ENCODE peak calls at places on chromosomes 7 and 10, in four cellular contexts. Q is upper lobe of right lung, A is psoas muscle, M is ascending aorta. R is an unnamed sample.

GRCh38 chr7:90605055-90605454 is 8.9 kb downstream of the CDK14 start:
- DNase-seq in Q (no peak), A (no peak), M (no peak), R (no peak)

GRCh38 chr10:92972066-92972870 is 88.3 kb upstream of the CYP26C1 start:
- DNase-seq in Q (no peak), A (no peak), M (no peak), R (no peak)

GRCh38 chr10:101611506-101611905 is 23.4 kb downstream of the DPCD start:
- DNase-seq in Q (no peak), A (no peak), M (no peak), R (no peak)

GRCh38 chr7:156532016-156532602 is 108.5 kb upstream of the RNF32 start:
- DNase-seq in Q (no peak), A (no peak), M (no peak), R (no peak)

GRCh38 chr10:79397051-79397450 is 48.4 kb downstream of the ZCCHC24 start:
- DNase-seq in Q (no peak), A (peak; percentile 85), M (no peak), R (no peak)

GRCh38 chr10:21523007-21523406 is 2.5 kb downstream of the SKIDA1 start:
- DNase-seq in Q (no peak), A (no peak), M (no peak), R (no peak)

GRCh38 chr10:57300718-57301117 is 939.7 kb upstream of the ZWINT start:
- DNase-seq in Q (no peak), A (no peak), M (no peak), R (no peak)

GRCh38 chr7:85457911-85458310 is 271.1 kb upstream of the SEMA3D start:
- DNase-seq in Q (no peak), A (no peak), M (no peak), R (no peak)

GRCh38 chr7:3206771-3207191 is 94.3 kb upstream of the SDK1 start:
- DNase-seq in Q (no peak), A (no peak), M (peak; percentile 35), R (no peak)

GRCh38 chr10:84613336-84614021 is 285.1 kb downstream of the CCSER2 start:
- DNase-seq in Q (peak; percentile 71), A (no peak), M (no peak), R (no peak)

GRCh38 chr10:72133517-72133916 is 45.2 kb upstream of the SPOCK2 start:
- DNase-seq in Q (no peak), A (no peak), M (no peak), R (no peak)

GRCh38 chr7:27605689-27606269 is 56.9 kb downstream of the HIBADH start:
- DNase-seq in Q (no peak), A (no peak), M (no peak), R (no peak)

GRCh38 chr10:84743483-84743882 is 415.1 kb downstream of the CCSER2 start:
- DNase-seq in Q (no peak), A (no peak), M (no peak), R (no peak)

GRCh38 chr7:73844848-73845460 is 2.6 kb upstream of the METTL27 start:
- DNase-seq in Q (no peak), A (no peak), M (no peak), R (no peak)

GRCh38 chr7:30173058-30173897 is 38.5 kb downstream of the MTURN start:
- DNase-seq in Q (peak; percentile 73), A (peak; percentile 93), M (peak; percentile 90), R (peak; percentile 81)

GRCh38 chr10:5888352-5888751 is 1.3 kb downstream of the ANKRD16 start:
- DNase-seq in Q (no peak), A (no peak), M (peak; percentile 24), R (no peak)

GRCh38 chr7:107208046-107208458 is 39.2 kb downstream of the HBP1 start:
- DNase-seq in Q (no peak), A (no peak), M (no peak), R (no peak)

GRCh38 chr10:99765672-99766071 is 16.8 kb upstream of the ABCC2 start:
- DNase-seq in Q (no peak), A (no peak), M (no peak), R (no peak)

GRCh38 chr7:125661677-125662076 is 732.1 kb upstream of the POT1 start:
- DNase-seq in Q (no peak), A (no peak), M (no peak), R (no peak)

GRCh38 chr7:127976056-127976455 is 55.2 kb downstream of the LRRC4 start:
- DNase-seq in Q (no peak), A (no peak), M (no peak), R (no peak)

GRCh38 chr10:13056461-13057077 is 43.4 kb upstream of the OPTN start:
- DNase-seq in Q (no peak), A (no peak), M (no peak), R (no peak)

GRCh38 chr10:77531441-77532001 is 106.1 kb downstream of the KCNMA1 start:
- DNase-seq in Q (no peak), A (peak; percentile 84), M (peak; percentile 89), R (peak; percentile 93)

GRCh38 chr7:102321351-102322201 is 34.7 kb downstream of the SPDYE6 start:
- DNase-seq in Q (peak; percentile 63), A (no peak), M (peak; percentile 62), R (peak; percentile 54)

GRCh38 chr10:58545427-58545826 is 32.8 kb downstream of the BICC1 start:
- DNase-seq in Q (no peak), A (no peak), M (no peak), R (no peak)

GRCh38 chr7:33589911-33590310 is 315.4 kb upstream of the BMPER start:
- DNase-seq in Q (no peak), A (no peak), M (no peak), R (no peak)

GRCh38 chr10:50501899-50502556 is 121.7 kb downstream of the SGMS1 start:
- DNase-seq in Q (no peak), A (no peak), M (no peak), R (no peak)

GRCh38 chr10:117569610-117570395 is 27.3 kb downstream of the EMX2 start:
- DNase-seq in Q (no peak), A (no peak), M (no peak), R (no peak)

GRCh38 chr10:121831777-121832176 is 96.1 kb downstream of the ATE1 start:
- DNase-seq in Q (no peak), A (no peak), M (no peak), R (no peak)

GRCh38 chr10:112519129-112519761 is 72.2 kb downstream of the VTI1A start:
- DNase-seq in Q (no peak), A (no peak), M (no peak), R (no peak)

GRCh38 chr7:132650498-132650897 is 74.2 kb upstream of the PLXNA4 start:
- DNase-seq in Q (no peak), A (no peak), M (no peak), R (no peak)

GRCh38 chr10:120477723-120478270 is 20.8 kb downstream of the PLPP4 start:
- DNase-seq in Q (no peak), A (no peak), M (no peak), R (no peak)

GRCh38 chr7:22671177-22671879 is 55.7 kb upstream of the IL6 start:
- DNase-seq in Q (no peak), A (no peak), M (no peak), R (no peak)

GRCh38 chr10:3217301-3217700 is 44.7 kb upstream of the PITRM1 start:
- DNase-seq in Q (no peak), A (no peak), M (no peak), R (no peak)

GRCh38 chr10:132452216-132452650 is 55.2 kb downstream of the PWWP2B start:
- DNase-seq in Q (no peak), A (peak; percentile 55), M (no peak), R (no peak)

GRCh38 chr10:33006342-33006887 is 48.4 kb upstream of the ITGB1 start:
- DNase-seq in Q (no peak), A (no peak), M (peak; percentile 74), R (peak; percentile 71)

GRCh38 chr10:93815304-93816091 is 57.8 kb downstream of the LGI1 start:
- DNase-seq in Q (no peak), A (no peak), M (no peak), R (no peak)

GRCh38 chr10:6786579-6787031 is 206.5 kb upstream of the PRKCQ start:
- DNase-seq in Q (no peak), A (no peak), M (no peak), R (no peak)

GRCh38 chr10:132921818-132922807 is 20.3 kb downstream of the CFAP46 start:
- DNase-seq in Q (no peak), A (peak; percentile 39), M (no peak), R (no peak)

GRCh38 chr7:151188252-151188542 is 1.1 kb upstream of the ASB10 start:
- DNase-seq in Q (no peak), A (no peak), M (no peak), R (no peak)
- H3K27me3 ChIP-seq in Q (no peaks in the 10 kb centered on the region), A (no peaks in the 10 kb centered on the region), M (no peaks in the 10 kb centered on the region), R (no peaks in the 10 kb centered on the region)

GRCh38 chr7:44100458-44101303 is 3.5 kb upstream of the AEBP1 start:
- DNase-seq in Q (no peak), A (peak; percentile 50), M (peak; percentile 85), R (peak; percentile 58)
- H3K4me1 ChIP-seq in Q (peaks cover 3% of the 10 kb centered on the region), A (no peaks in the 10 kb centered on the region), M (peaks cover 30% of the 10 kb centered on the region), R (peaks cover 47% of the 10 kb centered on the region)

DNA sequence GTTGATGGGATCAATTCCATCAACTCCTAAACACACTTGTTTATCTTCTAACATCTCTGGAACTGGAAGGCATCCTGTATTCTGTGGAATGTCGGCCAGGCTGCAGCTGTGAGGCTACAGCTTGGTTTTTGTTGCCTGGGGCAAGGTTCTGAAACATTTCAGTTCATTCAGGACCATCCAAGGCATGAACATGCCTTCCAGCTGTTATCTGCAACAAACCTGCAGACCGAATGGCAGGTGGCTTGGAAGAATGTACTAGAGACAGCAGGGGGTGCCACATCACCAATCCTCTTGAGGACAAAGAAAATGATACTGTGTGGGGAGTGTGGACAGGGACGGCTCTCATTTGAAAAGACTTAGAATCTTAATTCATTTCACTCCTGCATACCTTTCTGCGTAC is 12.4 kb downstream of the PAPOLB start:
- DNase-seq in Q (no peak), A (no peak), M (no peak), R (no peak)
- TF ChIP-seq CTCF in Q (peak; percentile 45), A (peak; percentile 12), M (no peak), R (peak; percentile 14)

GRCh38 chr10:98023024-98023423 is 7.4 kb downstream of the CRTAC1 start:
- DNase-seq in Q (no peak), A (no peak), M (no peak), R (no peak)
- H3K27me3 ChIP-seq in Q (peaks cover 25% of the 10 kb centered on the region), A (peaks cover 4% of the 10 kb centered on the region), M (peaks cover 6% of the 10 kb centered on the region), R (peaks cover 60% of the 10 kb centered on the region)

GRCh38 chr10:35451103-35452016 is 115.1 kb downstream of the CCNY start:
- DNase-seq in Q (no peak), A (no peak), M (no peak), R (no peak)
- H3K4me1 ChIP-seq in Q (peaks cover 75% of the 10 kb centered on the region), A (peaks cover 79% of the 10 kb centered on the region), M (peaks cover 12% of the 10 kb centered on the region), R (no peaks in the 10 kb centered on the region)

GRCh38 chr7:47195641-47196040 is 386.3 kb downstream of the TNS3 start:
- DNase-seq in Q (no peak), A (no peak), M (no peak), R (no peak)
- TF ChIP-seq CTCF in Q (peak; percentile 18), A (peak; percentile 6), M (no peak), R (peak; percentile 8)

GRCh38 chr10:113754768-113755167 is 3.3 kb downstream of the PLEKHS1 start:
- DNase-seq in Q (no peak), A (no peak), M (no peak), R (no peak)
- H3K27me3 ChIP-seq in Q (no peaks in the 10 kb centered on the region), A (no peaks in the 10 kb centered on the region), M (no peaks in the 10 kb centered on the region), R (no peaks in the 10 kb centered on the region)